ENCODE peak calls at places on chromosomes 6 and 20, in five cellular contexts. X is mesenchymal stem cell, R is IMR-90, C is neuronal stem cell, D is H9. A is an unnamed sample.

GRCh38 chr20:25070821-25071473 is 11.0 kb downstream of the VSX1 start:
- DNase-seq in X (no peak), R (no peak), C (no peak), D (peak), A (no peak)

GRCh38 chr6:41176189-41176588 is 13.3 kb upstream of the TREM2 start:
- DNase-seq in X (no peak), R (no peak), C (no peak), D (peak), A (no peak)

GRCh38 chr20:2353231-2353630 is 27.5 kb upstream of the TGM6 start:
- DNase-seq in X (no peak), R (no peak), C (no peak), D (no peak), A (peak)

GRCh38 chr6:170438861-170439260 is 114.2 kb downstream of the PSMB1 start:
- DNase-seq in X (no peak), R (no peak), C (no peak), D (no peak), A (no peak)

GRCh38 chr20:17614812-17615644 is 45.2 kb downstream of the DSTN start:
- DNase-seq in X (no peak), R (no peak), C (no peak), D (no peak), A (no peak)

GRCh38 chr6:149922642-149923326 is at the start of gene RAET1G:
- DNase-seq in X (peak), R (peak), C (peak), D (peak), A (peak)

GRCh38 chr6:37615564-37616340 is 81.9 kb downstream of the MDGA1 start:
- DNase-seq in X (peak), R (no peak), C (no peak), D (no peak), A (no peak)

GRCh38 chr6:107820571-107821261 is 3.4 kb downstream of the SCML4 start:
- DNase-seq in X (no peak), R (no peak), C (no peak), D (no peak), A (peak)

GRCh38 chr20:46558511-46558959 is 8.1 kb upstream of the OCSTAMP start:
- DNase-seq in X (peak), R (peak), C (no peak), D (no peak), A (peak)
- H3K23ac ChIP-seq in X (no peak), R (no peak), C (no peak), D (no peak), A (no peak)

GRCh38 chr20:63234693-63235398 is 859 bp upstream of the BIRC7 start:
- DNase-seq in X (peak), R (no peak), C (no peak), D (peak), A (peak)

GRCh38 chr20:63235399-63235983 is at the start of gene BIRC7:
- DNase-seq in X (peak), R (no peak), C (no peak), D (no peak), A (no peak)

GRCh38 chr20:63233924-63234323 is 1.8 kb upstream of the BIRC7 start:
- DNase-seq in X (no peak), R (no peak), C (no peak), D (no peak), A (no peak)

GRCh38 chr20:63238491-63239126 is 2.9 kb downstream of the BIRC7 start:
- DNase-seq in X (no peak), R (no peak), C (no peak), D (no peak), A (no peak)

GRCh38 chr20:63236116-63236837 is 572 bp downstream of the BIRC7 start:
- DNase-seq in X (no peak), R (no peak), C (no peak), D (no peak), A (no peak)
- H2BK120ac ChIP-seq in X (peak), R (no peak), C (peak), D (no peak), A (no peak)

GRCh38 chr6:28335040-28335563 is 846 bp downstream of the ZSCAN31 start:
- DNase-seq in X (no peak), R (no peak), C (no peak), D (peak), A (no peak)

GRCh38 chr6:28334272-28335039 is 1.5 kb downstream of the ZSCAN31 start:
- DNase-seq in X (no peak), R (no peak), C (no peak), D (no peak), A (no peak)

GRCh38 chr6:28335564-28336283 is at the start of gene ZSCAN31:
- DNase-seq in X (peak), R (peak), C (peak), D (peak), A (peak)

GRCh38 chr6:28337103-28337520 is 1.2 kb upstream of the ZSCAN31 start:
- DNase-seq in X (peak), R (no peak), C (no peak), D (no peak), A (no peak)

DNA sequence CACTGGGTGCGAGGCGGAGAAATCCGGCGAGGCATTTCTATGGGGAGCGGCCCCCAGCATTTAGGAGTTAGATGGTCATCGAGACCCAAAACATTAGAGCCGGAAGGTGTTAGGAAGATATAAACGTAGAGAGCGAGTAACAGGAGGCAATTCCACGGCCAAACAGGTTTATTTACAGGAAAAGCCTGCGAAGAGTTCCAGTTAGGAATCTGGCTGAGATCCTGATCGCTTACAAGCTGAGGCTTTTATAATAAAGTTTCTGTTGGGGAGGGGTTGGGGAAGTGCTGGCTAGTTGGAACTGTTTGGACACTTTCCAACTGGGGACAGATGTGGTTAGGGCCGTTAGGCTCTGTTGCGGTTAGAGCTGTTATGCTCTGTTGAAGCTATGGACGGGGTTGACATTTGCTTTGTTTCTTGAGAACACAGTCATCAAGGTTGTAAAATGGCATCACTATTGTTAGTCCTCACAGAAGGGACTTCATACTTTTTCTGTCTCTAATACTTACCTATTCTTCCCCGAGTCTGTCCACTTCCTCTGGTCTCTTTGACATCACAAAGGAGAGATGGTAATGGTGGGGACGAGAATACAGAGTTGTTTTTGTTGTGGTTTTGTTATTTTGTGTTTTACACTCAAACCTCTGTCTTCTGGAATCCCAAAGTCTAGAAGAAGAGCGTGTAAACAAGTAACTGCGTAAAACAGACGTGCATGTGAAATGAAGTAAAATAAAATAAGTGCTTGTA is 506 bp upstream of the ZSCAN31 start:
- DNase-seq in X (peak), R (peak), C (no peak), D (no peak), A (no peak)
- H3K23ac ChIP-seq in X (peak), R (peak), C (no peak), D (no peak), A (no peak)

DNA sequence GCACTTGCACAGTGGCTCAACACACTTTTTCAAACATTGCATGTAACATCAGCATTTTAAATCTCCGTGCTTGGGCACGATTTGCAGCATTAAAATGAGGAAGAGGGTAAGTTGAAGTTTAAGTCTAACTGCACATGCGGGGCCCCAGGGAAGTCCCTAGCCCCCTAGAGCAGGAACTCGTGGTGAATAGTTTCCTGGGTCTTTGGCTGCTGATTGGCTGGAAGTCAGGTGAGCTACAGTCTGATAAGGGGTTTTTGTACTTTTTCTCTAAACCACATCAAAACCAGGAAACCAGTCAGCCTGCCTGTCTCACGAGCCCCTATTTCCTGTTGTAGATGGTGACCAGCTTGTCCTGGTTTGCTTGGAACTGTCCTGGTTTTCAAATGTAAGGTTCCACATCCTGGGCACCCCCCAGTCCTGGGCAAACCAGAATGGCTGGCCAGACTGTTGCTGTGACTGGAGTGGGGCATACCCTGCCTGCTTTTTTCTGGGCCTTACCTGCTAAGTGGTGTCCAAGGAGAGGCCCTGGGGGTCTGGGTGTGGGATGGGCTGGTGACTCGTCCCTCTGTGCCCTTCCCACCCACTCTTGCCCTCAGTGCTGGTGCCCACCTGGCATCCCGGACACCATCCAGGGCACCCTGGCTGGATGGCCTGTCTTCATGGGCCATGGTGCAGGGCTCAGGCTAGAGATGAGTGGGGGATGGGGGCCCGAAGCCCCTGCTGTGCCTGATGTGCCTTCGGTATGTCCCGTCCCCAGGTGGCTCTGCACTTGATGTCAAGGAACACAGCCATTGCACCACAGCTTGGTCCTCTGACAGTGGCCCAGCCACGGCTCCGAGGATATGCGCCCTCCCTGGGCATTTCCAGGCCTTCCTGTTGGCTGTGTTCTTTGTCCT is 31.8 kb downstream of the SUN5 start:
- DNase-seq in X (no peak), R (no peak), C (no peak), D (peak), A (peak)
- H2BK120ac ChIP-seq in X (no peak), R (no peak), C (peak), D (no peak), A (peak)

GRCh38 chr20:5400164-5400762 is 83.5 kb upstream of the PROKR2 start:
- DNase-seq in X (peak), R (peak), C (peak), D (no peak), A (peak)
- H3K23ac ChIP-seq in X (no peak), R (no peak), C (no peak), D (no peak), A (no peak)